ENCODE peak calls at places on chromosome 16, in seven cellular contexts. U, Z, S, X, T, R and H are unnamed samples.

GRCh38 chr16:48157794-48158193 is 2.0 kb upstream of the ABCC12 start:
- DNase-seq in S (no peak), X (no peak), U (no peak), R (no peak), Z (no peak), T (no peak), H (no peak)

GRCh38 chr16:67841198-67841815 is 813 bp upstream of the THAP11 start:
- DNase-seq in X (no peak), S (no peak), Z (no peak), R (no peak), U (no peak), T (no peak), H (no peak)

GRCh38 chr16:72023962-72024361 is 15.4 kb downstream of the DHODH start:
- DNase-seq in Z (no peak), X (no peak), T (no peak), R (no peak), U (no peak), S (no peak), H (no peak)

GRCh38 chr16:12729448-12729847 is 74.2 kb downstream of the CPPED1 start:
- DNase-seq in R (no peak), S (no peak), T (no peak), X (no peak), Z (no peak), U (no peak), H (no peak)

GRCh38 chr16:9843424-9844013 is 338.7 kb downstream of the GRIN2A start:
- DNase-seq in R (no peak), Z (no peak), S (no peak), X (no peak), U (no peak), T (no peak), H (no peak)

GRCh38 chr16:53952215-53953208 is 248.6 kb downstream of the FTO start:
- DNase-seq in U (no peak), R (no peak), X (no peak), S (no peak), Z (no peak), T (no peak), H (no peak)

GRCh38 chr16:75537795-75538194 is 1.9 kb upstream of the CHST5 start:
- DNase-seq in T (no peak), R (no peak), Z (no peak), X (no peak), S (no peak), U (no peak), H (no peak)

GRCh38 chr16:10610499-10611184 is 30.2 kb upstream of the EMP2 start:
- DNase-seq in U (no peak), X (no peak), Z (no peak), S (no peak), T (no peak), R (no peak), H (no peak)

GRCh38 chr16:25633549-25633948 is 58.2 kb upstream of the HS3ST4 start:
- DNase-seq in Z (no peak), S (no peak), X (no peak), R (no peak), T (no peak), U (no peak), H (no peak)

GRCh38 chr16:81482329-81483063 is 37.9 kb downstream of the CMIP start:
- DNase-seq in U (no peak), R (no peak), X (no peak), S (no peak), T (no peak), Z (no peak), H (no peak)

GRCh38 chr16:2001035-2001434 is 8.6 kb downstream of the ZNF598 start:
- DNase-seq in S (no peak), Z (no peak), U (no peak), T (no peak), X (no peak), R (no peak), H (no peak)

GRCh38 chr16:89121691-89122321 is 28.2 kb downstream of the ACSF3 start:
- DNase-seq in R (no peak), X (no peak), U (no peak), Z (no peak), S (peak; percentile 18), T (no peak), H (no peak)

GRCh38 chr16:24810951-24811843 is 34.6 kb upstream of the SLC5A11 start:
- DNase-seq in R (no peak), U (no peak), X (no peak), Z (no peak), S (no peak), T (no peak), H (no peak)

GRCh38 chr16:17470871-17471744 is at the start of gene XYLT1:
- DNase-seq in T (peak; percentile 94), S (peak; percentile 57), R (peak; percentile 73), Z (peak; percentile 57), U (peak; percentile 90), X (peak; percentile 81), H (peak; percentile 89)

GRCh38 chr16:10181196-10182162 is 749 bp downstream of the GRIN2A start:
- DNase-seq in U (peak; percentile 32), X (peak; percentile 75), S (peak; percentile 54), T (peak; percentile 75), R (peak; percentile 60), Z (no peak), H (peak; percentile 88)

GRCh38 chr16:68972008-68972407 is 128.7 kb downstream of the TANGO6 start:
- DNase-seq in X (no peak), T (no peak), S (no peak), Z (no peak), U (no peak), R (no peak), H (no peak)

GRCh38 chr16:876523-877241 is 76.1 kb upstream of the GNG13 start:
- DNase-seq in X (no peak), T (peak; percentile 53), R (no peak), Z (no peak), S (no peak), U (no peak), H (no peak)

GRCh38 chr16:876041-876335 is 75.5 kb upstream of the GNG13 start:
- DNase-seq in Z (no peak), U (no peak), S (no peak), R (no peak), X (no peak), T (peak; percentile 55), H (no peak)

GRCh38 chr16:878886-879285 is 78.4 kb upstream of the GNG13 start:
- DNase-seq in S (no peak), R (no peak), Z (no peak), U (no peak), X (no peak), T (peak; percentile 53), H (no peak)

GRCh38 chr16:878071-878784 is 77.7 kb upstream of the GNG13 start:
- DNase-seq in U (no peak), S (no peak), R (peak; percentile 18), T (peak; percentile 49), X (no peak), Z (no peak), H (no peak)

GRCh38 chr16:877242-878065 is 76.9 kb upstream of the GNG13 start:
- DNase-seq in R (no peak), T (peak; percentile 30), U (no peak), S (no peak), Z (no peak), X (no peak), H (no peak)
- H3K4me3 ChIP-seq in R (no peak overlapping the region), T (no peak overlapping the region), U (no peak overlapping the region), S (no peak overlapping the region), Z (no peak overlapping the region), X (no peak overlapping the region), H (no peak overlapping the region)

DNA sequence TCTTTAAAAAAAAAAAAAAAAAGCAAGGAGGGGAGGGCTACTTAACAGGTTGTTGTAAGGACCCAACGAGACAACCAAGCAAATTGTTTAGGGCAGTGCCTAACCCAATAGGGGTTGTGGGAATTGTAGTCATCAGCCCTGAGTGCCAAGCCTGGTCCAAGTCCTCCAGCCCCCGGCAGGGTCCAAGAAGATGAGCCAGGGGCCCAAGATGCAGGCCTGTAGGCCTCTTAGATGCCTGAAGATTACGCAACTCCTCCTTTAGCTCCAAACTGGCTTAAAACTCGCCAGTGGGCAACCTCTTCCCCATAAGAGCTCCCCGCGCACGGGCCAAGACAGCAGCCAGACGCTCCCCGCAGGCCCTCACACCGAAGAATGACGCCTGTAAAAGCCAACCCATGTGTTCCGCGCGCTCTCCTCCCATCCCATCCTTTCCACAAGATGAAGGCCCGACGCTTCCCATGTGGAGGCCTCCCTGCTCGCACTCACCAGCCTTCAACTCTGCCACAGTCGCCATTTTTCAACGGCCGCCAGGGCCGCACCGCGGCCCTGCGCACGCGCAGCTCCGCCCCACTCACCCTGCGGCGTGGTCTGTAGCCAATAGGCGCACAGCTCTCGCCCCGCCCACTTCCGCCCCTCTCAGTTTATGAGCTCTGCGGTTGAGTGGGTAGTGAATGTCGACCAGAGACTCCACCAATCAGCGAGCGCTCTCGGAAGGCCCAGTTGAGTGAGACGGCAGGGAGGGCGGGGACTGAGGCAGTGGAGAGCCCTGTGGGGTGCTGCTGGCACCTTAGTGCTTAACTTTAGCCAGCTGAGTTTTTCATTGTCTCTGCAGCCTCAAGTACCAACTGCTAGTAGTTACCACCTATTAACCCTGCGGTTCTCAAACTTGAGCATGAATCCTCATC is at the start of gene CEP20:
- DNase-seq in X (peak; percentile 100), T (peak; percentile 100), Z (peak; percentile 100), R (peak; percentile 100), S (peak; percentile 100), U (peak; percentile 100), H (peak; percentile 100)
- TF ChIP-seq POLR2A in X (peak; percentile 41), T (peak; percentile 54), Z (peak; percentile 72), R (peak; percentile 82), S (peak; percentile 39), U (peak; percentile 63), H (no peak)

GRCh38 chr16:85062303-85062702 is 34.7 kb downstream of the KIAA0513 start:
- DNase-seq in S (no peak), Z (no peak), T (no peak), X (no peak), R (no peak), U (no peak), H (no peak)
- H3K4me3 ChIP-seq in S (no peak overlapping the region), Z (no peak overlapping the region), T (no peak overlapping the region), X (no peak overlapping the region), R (no peak overlapping the region), U (no peak overlapping the region), H (no peak overlapping the region)

GRCh38 chr16:4410335-4411075 is 5.9 kb downstream of the CORO7 start:
- DNase-seq in Z (no peak), R (peak; percentile 57), S (no peak), U (no peak), T (peak; percentile 91), X (peak; percentile 68), H (no peak)

GRCh38 chr16:4409081-4409932 is 7.1 kb downstream of the CORO7 start:
- DNase-seq in T (no peak), R (no peak), Z (no peak), S (no peak), X (peak; percentile 35), U (no peak), H (no peak)

GRCh38 chr16:4404967-4405696 is 11.3 kb downstream of the CORO7 start:
- DNase-seq in Z (no peak), X (no peak), S (no peak), U (peak; percentile 17), R (no peak), T (peak; percentile 66), H (no peak)

GRCh38 chr16:4407543-4408322 is 8.7 kb downstream of the CORO7 start:
- DNase-seq in X (no peak), U (peak; percentile 18), Z (no peak), R (peak; percentile 25), S (no peak), T (peak; percentile 86), H (no peak)

DNA sequence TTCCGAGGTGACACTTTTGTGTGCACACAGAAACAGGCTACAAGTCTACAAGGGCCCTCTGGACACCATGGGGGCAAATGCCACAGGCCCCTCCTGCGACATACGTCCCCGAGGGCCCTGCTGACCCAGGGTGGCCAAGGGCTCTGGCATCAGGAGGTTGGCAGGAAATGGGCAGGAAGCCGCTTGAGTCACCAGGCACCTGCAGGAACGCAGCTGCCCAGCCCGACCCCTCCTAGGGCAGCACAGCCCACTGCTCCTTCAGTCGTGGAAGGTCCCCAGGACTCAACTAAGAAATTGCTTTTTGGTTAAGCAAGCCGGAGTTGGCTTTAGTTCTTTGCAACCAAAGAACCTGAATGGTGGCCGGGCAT is 8.1 kb downstream of the CORO7 start:
- DNase-seq in S (no peak), U (no peak), Z (no peak), R (no peak), X (no peak), T (no peak), H (no peak)
- TF ChIP-seq POLR2A in S (no peak), U (no peak), Z (no peak), R (no peak), X (no peak), T (no peak), H (no peak)